ENCODE peak calls at places on chromosome 2, in six cellular contexts. M is K562, T is NT2/D1, Z is GM12878, D is HepG2, A is H1. K is an unnamed sample.
A peak's percentile ranks its signal among the peaks of the same experiment; 100 is the strongest.

GRCh38 chr2:191064590-191064989 is 50.6 kb upstream of the STAT1 start:
- DNase-seq in M (no peak), T (no peak), Z (no peak), D (no peak), A (no peak), K (no peak)

GRCh38 chr2:44389895-44390294 is 28.1 kb downstream of the CAMKMT start:
- DNase-seq in M (no peak), T (no peak), Z (no peak), D (no peak), A (no peak), K (no peak)

GRCh38 chr2:60530660-60531276 is 22.7 kb downstream of the BCL11A start:
- DNase-seq in M (peak; percentile 47), T (no peak), Z (no peak), D (peak; percentile 84), A (peak; percentile 46), K (no peak)

GRCh38 chr2:223865124-223865523 is 27.7 kb upstream of the AP1S3 start:
- DNase-seq in M (no peak), T (no peak), Z (no peak), D (no peak), A (no peak), K (no peak)

GRCh38 chr2:179422037-179422643 is 157.5 kb upstream of the SESTD1 start:
- DNase-seq in M (peak; percentile 15), T (peak; percentile 71), Z (no peak), D (peak; percentile 75), A (peak; percentile 81), K (peak; percentile 58)

GRCh38 chr2:221477697-221478096 is 94.4 kb downstream of the EPHA4 start:
- DNase-seq in M (no peak), T (no peak), Z (no peak), D (no peak), A (no peak), K (no peak)

GRCh38 chr2:103002954-103003353 is 241.1 kb downstream of the TMEM182 start:
- DNase-seq in M (no peak), T (no peak), Z (no peak), D (no peak), A (no peak), K (no peak)

GRCh38 chr2:134220525-134220924 is 33.3 kb upstream of the MGAT5 start:
- DNase-seq in M (no peak), T (no peak), Z (no peak), D (no peak), A (no peak), K (no peak)

GRCh38 chr2:162072976-162073775 is 839 bp downstream of the DPP4 start:
- DNase-seq in M (no peak), T (no peak), Z (no peak), D (no peak), A (peak; percentile 52), K (no peak)

GRCh38 chr2:130355578-130356431 is at the start of gene PTPN18:
- DNase-seq in M (peak; percentile 95), T (no peak), Z (no peak), D (peak; percentile 87), A (peak; percentile 77), K (peak; percentile 58)

GRCh38 chr2:232376713-232377112 is 1.8 kb upstream of the ALPP start:
- DNase-seq in M (no peak), T (no peak), Z (no peak), D (no peak), A (no peak), K (no peak)

GRCh38 chr2:38740851-38741541 is 10.2 kb downstream of the SRSF7 start:
- DNase-seq in M (no peak), T (peak; percentile 33), Z (no peak), D (peak; percentile 60), A (no peak), K (no peak)

GRCh38 chr2:121505005-121505404 is 25.7 kb upstream of the RNU4ATAC start:
- DNase-seq in M (no peak), T (no peak), Z (no peak), D (no peak), A (no peak), K (no peak)

GRCh38 chr2:52821631-52822030 is 946.0 kb upstream of the CHAC2 start:
- DNase-seq in M (no peak), T (no peak), Z (no peak), D (no peak), A (no peak), K (no peak)

GRCh38 chr2:105521176-105521575 is 122.3 kb upstream of the FHL2 start:
- DNase-seq in M (no peak), T (no peak), Z (no peak), D (peak; percentile 18), A (no peak), K (no peak)

GRCh38 chr2:222827417-222827816 is 33.4 kb upstream of the ACSL3 start:
- DNase-seq in M (no peak), T (no peak), Z (no peak), D (no peak), A (no peak), K (no peak)

GRCh38 chr2:222828572-222828971 is 32.3 kb upstream of the ACSL3 start:
- DNase-seq in M (no peak), T (no peak), Z (no peak), D (no peak), A (no peak), K (no peak)

GRCh38 chr2:222830164-222830563 is 30.7 kb upstream of the ACSL3 start:
- DNase-seq in M (peak; percentile 51), T (no peak), Z (no peak), D (no peak), A (no peak), K (no peak)

GRCh38 chr2:222823183-222823915 is 37.5 kb upstream of the ACSL3 start:
- DNase-seq in M (no peak), T (no peak), Z (no peak), D (no peak), A (no peak), K (no peak)

DNA sequence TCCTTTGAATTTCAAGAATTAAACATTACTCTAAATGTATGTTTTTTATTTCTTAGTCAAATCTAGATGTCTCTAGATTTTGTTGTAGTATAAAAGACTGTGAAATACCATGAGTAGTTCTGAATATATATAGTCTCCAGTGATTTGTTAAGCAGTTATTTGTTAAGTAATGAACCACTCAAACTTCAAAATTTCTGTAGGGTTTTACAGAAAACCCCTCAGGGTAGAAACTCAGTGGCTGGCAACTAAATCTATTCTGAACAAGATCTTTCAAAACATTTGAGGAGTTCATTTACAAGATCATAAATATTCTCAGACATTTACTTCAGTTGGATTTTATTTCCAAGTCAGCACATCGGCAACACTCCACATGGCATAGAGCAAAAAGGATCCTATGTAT is 35.8 kb upstream of the ACSL3 start:
- DNase-seq in M (no peak), T (no peak), Z (no peak), D (no peak), A (no peak), K (no peak)
- TF ChIP-seq ZNF274 in M (no peak), T (no peak), Z (no peak), D (no peak), A (no peak), K (no peak)

GRCh38 chr2:46684661-46685060 is 205.3 kb downstream of the TMEM247 start:
- DNase-seq in M (no peak), T (no peak), Z (no peak), D (no peak), A (no peak), K (no peak)
- TF ChIP-seq ZNF274 in M (no peak), T (no peak), Z (no peak), D (no peak), A (no peak), K (no peak)

GRCh38 chr2:20448246-20449046 is 1.6 kb downstream of the RHOB start:
- DNase-seq in M (no peak), T (no peak), Z (no peak), D (no peak), A (no peak), K (no peak)
- TF ChIP-seq ZNF274 in M (no peak), T (no peak), Z (no peak), D (no peak), A (no peak), K (no peak)

DNA sequence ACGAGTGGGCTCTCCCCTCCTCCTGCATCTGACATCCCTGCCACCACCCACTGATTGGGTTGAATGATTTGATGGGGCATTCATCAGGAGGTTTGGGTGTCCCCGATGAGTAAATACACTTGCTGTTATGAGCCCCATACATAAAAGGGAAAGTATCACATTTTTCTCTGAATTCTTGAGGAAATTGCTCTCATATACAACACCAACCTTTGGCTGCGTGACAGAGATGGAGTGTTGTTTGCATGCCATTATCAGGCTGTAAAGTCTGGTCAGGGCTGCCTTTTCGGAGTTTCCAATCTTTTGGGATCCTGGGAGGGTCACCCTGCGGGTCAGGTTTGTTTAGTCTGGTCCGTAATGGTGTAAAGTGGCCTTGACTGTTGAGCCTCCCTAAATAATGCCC is 227.9 kb upstream of the SPRED2 start:
- DNase-seq in M (no peak), T (no peak), Z (no peak), D (peak; percentile 23), A (no peak), K (no peak)
- TF ChIP-seq ZNF274 in M (no peak), T (no peak), Z (no peak), D (no peak), A (no peak), K (no peak)

K was measured in HCT116.